ENCODE peak calls at places on chromosomes 4 and X, in six cellular contexts. X is heart right ventricle, V is kidney epithelial cell, K is bronchial epithelial cell, Z is endothelial cell, J is fibroblast of lung. R is an unnamed sample.
A peak's percentile ranks its signal among the peaks of the same experiment; 100 is the strongest.

GRCh38 chr4:179399054-179399782 is 1957.0 kb upstream of the AGA start:
- DNase-seq in X (no peak), V (no peak), K (no peak), Z (no peak), J (no peak), R (no peak)

GRCh38 chr4:142778908-142779307 is 67.2 kb downstream of the INPP4B start:
- DNase-seq in X (no peak), V (no peak), K (peak; percentile 15), Z (no peak), J (no peak), R (no peak)

GRCh38 chr4:18155062-18156041 is 133.8 kb upstream of the LCORL start:
- DNase-seq in X (no peak), V (no peak), K (no peak), Z (no peak), J (no peak), R (peak; percentile 4)

GRCh38 chr4:107138433-107138832 is 102.3 kb upstream of the DKK2 start:
- DNase-seq in X (no peak), V (no peak), K (no peak), Z (no peak), J (no peak), R (no peak)

GRCh38 chrX:11111947-11112346 is 815 bp downstream of the HCCS start:
- DNase-seq in X (no peak), V (no peak), K (no peak), Z (no peak), J (no peak), R (no peak)

GRCh38 chr4:14110407-14110806 is 482.9 kb upstream of the BOD1L1 start:
- DNase-seq in X (no peak), V (peak; percentile 39), K (peak; percentile 64), Z (no peak), J (peak; percentile 65), R (peak; percentile 71)

GRCh38 chr4:158025131-158025530 is 147.7 kb downstream of the GASK1B start:
- DNase-seq in X (no peak), V (peak; percentile 67), K (peak; percentile 86), Z (no peak), J (no peak), R (peak; percentile 61)

GRCh38 chr4:21992330-21992729 is 43.8 kb upstream of the KCNIP4 start:
- DNase-seq in X (no peak), V (no peak), K (no peak), Z (no peak), J (peak; percentile 57), R (no peak)

GRCh38 chr4:24278693-24279092 is 305.7 kb downstream of the DHX15 start:
- DNase-seq in X (no peak), V (no peak), K (no peak), Z (no peak), J (peak; percentile 75), R (no peak)

GRCh38 chr4:1176398-1177273 is 4.3 kb upstream of the SPON2 start:
- DNase-seq in X (no peak), V (no peak), K (no peak), Z (no peak), J (no peak), R (no peak)

GRCh38 chrX:46796574-46797191 is 37.8 kb upstream of the SLC9A7 start:
- DNase-seq in X (peak; percentile 66), V (no peak), K (peak; percentile 38), Z (peak; percentile 70), J (peak; percentile 69), R (no peak)

GRCh38 chr4:15550491-15550890 is 80.8 kb downstream of the CC2D2A start:
- DNase-seq in X (no peak), V (no peak), K (no peak), Z (no peak), J (no peak), R (no peak)

GRCh38 chrX:17882680-17883079 is 21.6 kb upstream of the RAI2 start:
- DNase-seq in X (no peak), V (no peak), K (peak; percentile 23), Z (no peak), J (no peak), R (no peak)

GRCh38 chrX:149717803-149718202 is 5.9 kb downstream of the MAGEA11 start:
- DNase-seq in X (no peak), V (no peak), K (no peak), Z (no peak), J (no peak), R (no peak)

GRCh38 chrX:118726887-118727685 is at the start of gene IL13RA1:
- DNase-seq in X (peak; percentile 68), V (peak; percentile 34), K (peak; percentile 62), Z (peak; percentile 75), J (peak; percentile 76), R (peak; percentile 57)

GRCh38 chr4:1998296-1998695 is 10.5 kb downstream of the NELFA start:
- DNase-seq in X (no peak), V (peak; percentile 54), K (peak; percentile 65), Z (no peak), J (no peak), R (peak; percentile 32)

GRCh38 chr4:34953145-34953799 is 1291.0 kb downstream of the ARAP2 start:
- DNase-seq in X (no peak), V (no peak), K (no peak), Z (no peak), J (no peak), R (no peak)

GRCh38 chrX:48474127-48474526 is 1.9 kb upstream of the FTSJ1 start:
- DNase-seq in X (no peak), V (no peak), K (no peak), Z (peak; percentile 21), J (peak; percentile 21), R (no peak)

GRCh38 chr4:175560628-175561027 is 251.4 kb downstream of the GPM6A start:
- DNase-seq in X (no peak), V (peak; percentile 2), K (peak; percentile 31), Z (no peak), J (peak; percentile 48), R (peak; percentile 1)

GRCh38 chr4:140103676-140104075 is 50.3 kb downstream of the MAML3 start:
- DNase-seq in X (no peak), V (no peak), K (peak; percentile 71), Z (no peak), J (no peak), R (no peak)

GRCh38 chrX:130085551-130085986 is 24.7 kb downstream of the ELF4 start:
- DNase-seq in X (peak; percentile 24), V (no peak), K (no peak), Z (peak; percentile 34), J (no peak), R (no peak)

GRCh38 chrX:40085086-40085551 is 12.6 kb downstream of the BCOR start:
- DNase-seq in X (no peak), V (no peak), K (peak; percentile 67), Z (no peak), J (peak; percentile 89), R (peak; percentile 65)

GRCh38 chr4:18366762-18367358 is 345.3 kb upstream of the LCORL start:
- DNase-seq in X (no peak), V (no peak), K (peak; percentile 47), Z (no peak), J (peak; percentile 59), R (peak; percentile 17)

GRCh38 chr4:41575665-41576064 is 37.7 kb downstream of the LIMCH1 start:
- DNase-seq in X (no peak), V (no peak), K (no peak), Z (no peak), J (no peak), R (no peak)

GRCh38 chr4:168846414-168846813 is 163.6 kb downstream of the CBR4 start:
- DNase-seq in X (no peak), V (no peak), K (no peak), Z (no peak), J (no peak), R (no peak)

GRCh38 chrX:107562482-107562881 is 65.8 kb upstream of the PRPS1 start:
- DNase-seq in X (no peak), V (peak; percentile 70), K (peak; percentile 43), Z (no peak), J (peak; percentile 30), R (no peak)

GRCh38 chr4:16603178-16603577 is 295.3 kb downstream of the LDB2 start:
- DNase-seq in X (no peak), V (no peak), K (no peak), Z (no peak), J (no peak), R (no peak)

GRCh38 chr4:16591867-16592266 is 306.6 kb downstream of the LDB2 start:
- DNase-seq in X (peak; percentile 57), V (no peak), K (no peak), Z (no peak), J (peak; percentile 71), R (no peak)

GRCh38 chr4:16598241-16599224 is 299.9 kb downstream of the LDB2 start:
- DNase-seq in X (no peak), V (no peak), K (no peak), Z (no peak), J (peak; percentile 28), R (no peak)

GRCh38 chr4:16596267-16596666 is 302.2 kb downstream of the LDB2 start:
- DNase-seq in X (no peak), V (no peak), K (no peak), Z (no peak), J (no peak), R (no peak)

GRCh38 chr4:16597829-16598228 is 300.6 kb downstream of the LDB2 start:
- DNase-seq in X (peak; percentile 52), V (no peak), K (no peak), Z (peak; percentile 22), J (no peak), R (no peak)
- TF ChIP-seq CTCF in X (no peak), V (no peak), K (no peak), Z (no peak), J (no peak), R (no peak)

GRCh38 chr4:101515099-101515498 is 167.8 kb upstream of the PPP3CA start:
- DNase-seq in X (no peak), V (no peak), K (no peak), Z (no peak), J (no peak), R (no peak)

GRCh38 chr4:101515566-101515965 is 168.2 kb upstream of the PPP3CA start:
- DNase-seq in X (no peak), V (no peak), K (no peak), Z (no peak), J (no peak), R (no peak)
- TF ChIP-seq CTCF in X (no peak), V (no peak), K (no peak), Z (no peak), J (no peak), R (no peak)

GRCh38 chrX:119753639-119754257 is 4.6 kb upstream of the SOWAHD start:
- DNase-seq in X (no peak), V (no peak), K (peak; percentile 33), Z (peak; percentile 25), J (peak; percentile 40), R (peak; percentile 11)
- TF ChIP-seq CTCF in X (peak; percentile 38), V (peak; percentile 29), K (peak; percentile 36), Z (peak; percentile 44), J (peak; percentile 26), R (peak; percentile 59)

DNA sequence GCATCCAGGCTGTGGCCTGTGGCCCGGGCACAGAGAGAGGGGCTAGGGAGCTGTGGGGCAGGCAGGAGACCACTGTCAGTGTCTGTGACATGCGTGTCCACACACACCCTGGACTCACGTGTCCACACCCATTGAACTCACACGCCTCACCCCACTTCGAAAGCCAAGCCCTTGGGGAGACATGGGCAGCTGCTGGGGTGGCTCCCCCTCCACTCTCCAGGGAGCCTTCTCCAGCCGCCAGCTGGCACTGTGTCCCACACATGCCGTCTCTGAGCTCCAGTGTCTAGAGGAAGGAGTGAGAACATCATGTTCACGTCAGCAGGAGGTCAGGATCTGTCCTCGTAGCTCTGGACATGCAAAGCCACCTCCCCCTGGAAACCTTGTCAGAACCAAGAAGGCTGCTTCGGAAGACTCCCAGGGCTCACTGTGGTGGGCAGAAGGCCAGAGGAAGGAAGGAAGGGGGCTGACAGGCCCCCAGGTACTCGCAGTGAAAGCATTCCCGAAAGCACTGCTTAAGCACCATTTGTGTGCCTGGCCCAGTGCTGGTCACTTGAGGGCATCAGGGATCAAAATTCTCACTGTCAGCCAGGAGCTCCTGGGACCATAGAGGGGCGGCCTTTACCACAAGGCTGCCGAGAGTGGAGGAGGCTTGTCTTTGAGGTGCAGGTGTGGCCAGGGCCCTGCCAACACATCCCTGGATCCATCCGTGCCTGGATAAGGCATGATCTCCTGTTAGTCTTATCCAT is 61.4 kb downstream of the HTRA3 start:
- DNase-seq in X (peak; percentile 47), V (no peak), K (no peak), Z (no peak), J (peak; percentile 47), R (no peak)
- TF ChIP-seq CTCF in X (no peak), V (no peak), K (no peak), Z (no peak), J (no peak), R (no peak)